ENCODE peak calls at places on chromosomes 12 and 14, in four cellular contexts. P is A549, U is HCT116, J is SK-N-SH. E is an unnamed sample.

GRCh38 chr12:63163542-63163941 is 12.5 kb upstream of the AVPR1A start:
- DNase-seq in P (no peak), U (no peak), J (no peak), E (no peak)

GRCh38 chr14:102481791-102482238 is 27.8 kb downstream of the ANKRD9 start:
- DNase-seq in P (peak), U (peak), J (no peak), E (no peak)

GRCh38 chr14:79117561-79117960 is 947.4 kb downstream of the NRXN3 start:
- DNase-seq in P (no peak), U (no peak), J (no peak), E (no peak)

GRCh38 chr14:60684203-60684602 is 34.9 kb upstream of the SIX1 start:
- DNase-seq in P (no peak), U (no peak), J (no peak), E (no peak)

GRCh38 chr14:100526632-100527031 is 60.6 kb downstream of the BEGAIN start:
- DNase-seq in P (no peak), U (no peak), J (no peak), E (no peak)

GRCh38 chr14:99287269-99287942 is 15.4 kb upstream of the BCL11B start:
- DNase-seq in P (no peak), U (no peak), J (no peak), E (peak)

GRCh38 chr12:7113389-7113871 is 4.4 kb upstream of the C1RL start:
- DNase-seq in P (peak), U (no peak), J (peak), E (peak)

GRCh38 chr12:98332626-98333025 is 182.8 kb upstream of the TMPO start:
- DNase-seq in P (no peak), U (no peak), J (no peak), E (peak)

GRCh38 chr12:53589915-53590314 is 36.3 kb downstream of the ATF7 start:
- DNase-seq in P (no peak), U (no peak), J (no peak), E (no peak)

GRCh38 chr12:30692470-30692869 is 3.2 kb downstream of the IPO8 start:
- DNase-seq in P (no peak), U (no peak), J (no peak), E (no peak)

GRCh38 chr14:52844262-52845060 is 53.1 kb upstream of the GNPNAT1 start:
- DNase-seq in P (no peak), U (no peak), J (no peak), E (no peak)

GRCh38 chr14:90616313-90616712 is 199.9 kb downstream of the TTC7B start:
- DNase-seq in P (no peak), U (no peak), J (no peak), E (no peak)

GRCh38 chr12:117298648-117299225 is 62.7 kb downstream of the NOS1 start:
- DNase-seq in P (no peak), U (no peak), J (no peak), E (no peak)

GRCh38 chr12:76153616-76154015 is 69.1 kb upstream of the NAP1L1 start:
- DNase-seq in P (no peak), U (no peak), J (no peak), E (no peak)

GRCh38 chr12:77686760-77687159 is 143.9 kb upstream of the NAV3 start:
- DNase-seq in P (no peak), U (no peak), J (no peak), E (peak)

GRCh38 chr12:76866726-76867125 is 12.1 kb downstream of the CSRP2 start:
- DNase-seq in P (no peak), U (no peak), J (no peak), E (no peak)

GRCh38 chr12:27521066-27521465 is 2.9 kb upstream of the PPFIBP1 start:
- DNase-seq in P (no peak), U (no peak), J (peak), E (peak)

GRCh38 chr12:71755146-71755892 is 656 bp downstream of the RAB21 start:
- DNase-seq in P (peak), U (no peak), J (peak), E (peak)

GRCh38 chr12:19967001-19967400 is 401.3 kb upstream of the PDE3A start:
- DNase-seq in P (no peak), U (no peak), J (no peak), E (no peak)

GRCh38 chr14:51609987-51610283 is 41.8 kb upstream of the FRMD6 start:
- DNase-seq in P (no peak), U (no peak), J (no peak), E (peak)

GRCh38 chr14:96180004-96180403 is 24.6 kb upstream of the BDKRB2 start:
- DNase-seq in P (no peak), U (no peak), J (no peak), E (no peak)

GRCh38 chr14:96181188-96181762 is 23.4 kb upstream of the BDKRB2 start:
- DNase-seq in P (no peak), U (no peak), J (no peak), E (no peak)

GRCh38 chr14:96176811-96177211 is 27.8 kb upstream of the BDKRB2 start:
- DNase-seq in P (no peak), U (no peak), J (no peak), E (no peak)

GRCh38 chr14:96177766-96178377 is 26.8 kb upstream of the BDKRB2 start:
- DNase-seq in P (no peak), U (no peak), J (no peak), E (no peak)

GRCh38 chr14:96178674-96179321 is 25.8 kb upstream of the BDKRB2 start:
- DNase-seq in P (no peak), U (no peak), J (no peak), E (no peak)
- TF ChIP-seq CTCF in P (no peak), U (no peak), J (no peak), E (no peak)

DNA sequence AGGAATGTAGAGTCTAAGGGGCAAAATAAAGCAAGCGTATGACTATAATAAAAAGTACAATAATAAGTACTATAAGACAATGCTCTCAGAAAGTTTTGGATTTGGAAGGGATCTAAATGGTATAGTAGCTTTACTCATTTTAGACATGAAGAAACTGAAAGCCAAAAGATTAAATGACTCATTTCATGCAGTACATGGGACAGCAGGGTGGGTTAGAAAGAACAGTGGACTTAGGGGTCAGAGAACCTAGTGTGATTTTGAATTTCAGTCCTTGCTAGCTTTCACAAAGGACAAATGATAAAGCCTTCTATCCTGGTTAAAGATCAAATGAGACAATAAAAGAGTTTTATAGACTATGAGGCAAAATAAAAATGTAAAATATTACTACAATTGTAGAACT is 6.8 kb upstream of the LEMD3 start:
- DNase-seq in P (no peak), U (no peak), J (no peak), E (no peak)
- TF ChIP-seq MAX in P (no peak), U (no peak), J (no peak), E (no peak)

DNA sequence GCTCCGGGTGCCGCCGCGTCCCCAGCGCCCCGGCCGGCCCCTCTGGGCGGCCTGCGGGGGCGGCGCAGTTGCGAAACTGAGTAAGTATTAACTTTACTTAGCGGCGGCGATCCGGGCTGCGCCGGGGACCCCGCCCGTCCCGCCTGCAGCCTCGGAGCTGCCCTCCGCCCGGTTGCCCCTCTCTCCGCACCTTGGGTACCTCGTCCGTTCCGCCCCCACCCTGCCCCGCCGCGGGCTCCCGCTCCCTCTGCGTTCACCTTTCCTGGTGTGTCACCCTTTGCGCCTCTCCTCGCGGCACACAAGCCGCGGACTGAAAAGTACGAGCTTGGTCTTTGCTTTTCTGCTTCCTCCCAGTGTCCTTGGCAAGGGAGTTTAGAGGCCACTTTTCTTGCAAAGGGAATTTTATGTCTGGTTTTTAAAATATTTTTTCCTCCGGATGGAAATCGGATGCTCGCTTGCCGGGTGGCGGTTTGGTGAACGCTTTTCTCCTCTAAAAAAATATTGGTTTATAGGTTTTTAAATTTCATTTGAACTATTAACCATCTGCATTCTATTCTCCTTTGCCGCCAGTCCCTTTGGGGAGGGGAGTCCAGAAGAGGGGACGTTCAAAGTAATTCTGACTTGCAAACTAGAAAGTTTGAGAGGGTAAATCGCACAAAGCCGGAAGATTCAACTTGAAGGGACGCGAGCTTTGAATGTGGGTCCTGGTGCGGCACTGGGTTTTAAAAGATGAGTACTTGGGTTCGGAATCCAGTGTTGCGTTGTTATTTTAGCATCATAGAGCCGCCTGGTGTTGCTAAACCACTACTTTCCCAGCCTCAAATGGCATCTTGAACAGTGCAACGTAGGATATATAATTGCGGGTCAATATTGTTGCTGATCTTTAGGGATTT is 833 bp downstream of the RASSF8 start:
- DNase-seq in P (peak), U (no peak), J (peak), E (peak)
- TF ChIP-seq CTCF in P (no peak), U (no peak), J (peak), E (no peak)

GRCh38 chr12:49535921-49536525 is 2.8 kb upstream of the KCNH3 start:
- DNase-seq in P (no peak), U (no peak), J (no peak), E (no peak)
- TF ChIP-seq MAX in P (no peak), U (no peak), J (no peak), E (no peak)

DNA sequence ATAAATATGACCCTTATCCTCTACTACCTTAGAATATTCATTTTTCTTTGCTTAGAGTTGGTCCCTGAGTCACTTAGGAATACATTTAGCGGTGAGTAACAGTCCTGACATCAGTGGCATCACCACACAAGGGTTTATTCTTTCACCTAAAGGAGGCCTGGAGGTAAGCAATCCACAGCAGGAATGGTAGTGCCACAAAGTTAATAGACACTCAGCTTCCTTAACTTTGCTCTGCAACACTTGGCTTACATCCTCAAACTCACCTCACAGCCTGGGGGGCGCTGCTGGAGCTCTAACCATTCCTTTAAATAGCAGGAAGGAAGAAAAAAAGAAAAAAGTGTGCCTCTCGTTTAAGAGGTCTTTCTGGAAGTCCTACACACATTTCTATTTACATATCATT is 29.1 kb downstream of the BBOF1 start:
- DNase-seq in P (peak), U (peak), J (no peak), E (peak)
- TF ChIP-seq CTCF in P (no peak), U (no peak), J (no peak), E (peak)